ENCODE peak calls at places on chromosomes 13 and 19, in four cellular contexts. One of them, this sample, is unnamed.

GRCh38 chr13:112785419-112785856 is 95.6 kb downstream of the ATP11A start:
- DNase-seq in AG09309: no peak
- DNase-seq in adipocyte: no peak
- DNase-seq in EL: no peak
- DNase-seq in this sample: no peak

GRCh38 chr19:33311326-33311682 is 9.0 kb upstream of the CEBPA start:
- DNase-seq in AG09309: no peak
- DNase-seq in adipocyte: no peak
- DNase-seq in EL: no peak
- DNase-seq in this sample: no peak

GRCh38 chr19:4267101-4267900 is 11.8 kb upstream of the SHD start:
- DNase-seq in adipocyte: peak
- DNase-seq in AG09309: no peak
- DNase-seq in EL: peak
- DNase-seq in this sample: peak

GRCh38 chr19:18772620-18773587 is 18.2 kb downstream of the COMP start:
- DNase-seq in EL: no peak
- DNase-seq in AG09309: no peak
- DNase-seq in adipocyte: no peak
- DNase-seq in this sample: no peak

GRCh38 chr13:98478134-98479129 is 98.5 kb downstream of the STK24 start:
- DNase-seq in adipocyte: no peak
- DNase-seq in EL: peak
- DNase-seq in AG09309: no peak
- DNase-seq in this sample: no peak

GRCh38 chr13:82467626-82468025 is 1414.6 kb downstream of the SLITRK1 start:
- DNase-seq in AG09309: no peak
- DNase-seq in adipocyte: no peak
- DNase-seq in EL: no peak
- DNase-seq in this sample: no peak

GRCh38 chr13:63408227-63409202 is 1992.9 kb upstream of the PCDH20 start:
- DNase-seq in AG09309: no peak
- DNase-seq in adipocyte: peak
- DNase-seq in EL: no peak
- DNase-seq in this sample: no peak

GRCh38 chr13:40586886-40587285 is 79.6 kb downstream of the FOXO1 start:
- DNase-seq in adipocyte: no peak
- DNase-seq in AG09309: no peak
- DNase-seq in EL: no peak
- DNase-seq in this sample: no peak

GRCh38 chr19:58385313-58386165 is 1.5 kb upstream of the RPS5 start:
- DNase-seq in AG09309: no peak
- DNase-seq in adipocyte: no peak
- DNase-seq in EL: no peak
- DNase-seq in this sample: no peak

GRCh38 chr19:55384576-55385235 is 614 bp upstream of the TMEM238 start:
- DNase-seq in EL: no peak
- DNase-seq in adipocyte: no peak
- DNase-seq in AG09309: no peak
- DNase-seq in this sample: peak

GRCh38 chr13:21219044-21219381 is 42.6 kb downstream of the MRPL57 start:
- DNase-seq in EL: no peak
- DNase-seq in AG09309: no peak
- DNase-seq in adipocyte: no peak
- DNase-seq in this sample: no peak

GRCh38 chr13:66037096-66037495 is 1193.0 kb downstream of the PCDH9 start:
- DNase-seq in adipocyte: no peak
- DNase-seq in EL: no peak
- DNase-seq in AG09309: no peak
- DNase-seq in this sample: no peak

GRCh38 chr13:67299072-67299635 is 69.0 kb upstream of the PCDH9 start:
- DNase-seq in AG09309: peak
- DNase-seq in adipocyte: peak
- DNase-seq in EL: peak
- DNase-seq in this sample: no peak

GRCh38 chr13:99119686-99120085 is 81.0 kb upstream of the UBAC2 start:
- DNase-seq in AG09309: no peak
- DNase-seq in EL: no peak
- DNase-seq in adipocyte: no peak
- DNase-seq in this sample: no peak

GRCh38 chr13:112719016-112719415 is 29.2 kb downstream of the ATP11A start:
- DNase-seq in adipocyte: no peak
- DNase-seq in AG09309: no peak
- DNase-seq in EL: no peak
- DNase-seq in this sample: no peak

GRCh38 chr13:59475911-59476310 is 687.8 kb downstream of the DIAPH3 start:
- DNase-seq in adipocyte: no peak
- DNase-seq in EL: no peak
- DNase-seq in AG09309: no peak
- DNase-seq in this sample: no peak

GRCh38 chr13:30585748-30586262 is 31.9 kb upstream of the USPL1 start:
- DNase-seq in EL: peak
- DNase-seq in adipocyte: peak
- DNase-seq in AG09309: peak
- DNase-seq in this sample: no peak

GRCh38 chr13:113465241-113465640 is 12.0 kb upstream of the ADPRHL1 start:
- DNase-seq in adipocyte: no peak
- DNase-seq in AG09309: no peak
- DNase-seq in EL: no peak
- DNase-seq in this sample: no peak

GRCh38 chr13:92719868-92720267 is 506.7 kb upstream of the GPC6 start:
- DNase-seq in EL: no peak
- DNase-seq in AG09309: no peak
- DNase-seq in adipocyte: no peak
- DNase-seq in this sample: no peak

GRCh38 chr13:33547035-33547434 is 261.5 kb upstream of the STARD13 start:
- DNase-seq in adipocyte: peak
- DNase-seq in AG09309: no peak
- DNase-seq in EL: no peak
- DNase-seq in this sample: no peak

GRCh38 chr13:45503658-45504057 is 38.9 kb downstream of the COG3 start:
- DNase-seq in AG09309: no peak
- DNase-seq in adipocyte: no peak
- DNase-seq in EL: no peak
- DNase-seq in this sample: no peak

GRCh38 chr19:32464279-32464678 is 58.7 kb downstream of the DPY19L3 start:
- DNase-seq in EL: no peak
- DNase-seq in AG09309: no peak
- DNase-seq in adipocyte: peak
- DNase-seq in this sample: no peak

GRCh38 chr19:56577719-56578602 is 10.7 kb downstream of the ZNF470 start:
- DNase-seq in AG09309: no peak
- DNase-seq in EL: no peak
- DNase-seq in adipocyte: no peak
- DNase-seq in this sample: no peak

GRCh38 chr19:54206030-54206830 is 5.6 kb downstream of the RPS9 start:
- DNase-seq in AG09309: no peak
- DNase-seq in EL: no peak
- DNase-seq in adipocyte: no peak
- DNase-seq in this sample: no peak

This sample was measured in ecto neural progenitor cell.